ENCODE peak calls at places on chromosome 1, in four cellular contexts. B is T1000, Z is HCT116, R is M059J. U is an unnamed sample.

GRCh38 chr1:194420706-194421105 is 1234.3 kb upstream of the B3GALT2 start:
- DNase-seq in R (no peak), B (no peak), Z (no peak), U (no peak)

GRCh38 chr1:66695121-66695520 is 57.1 kb upstream of the DYNLT5 start:
- DNase-seq in B (no peak), R (no peak), Z (no peak), U (no peak)

GRCh38 chr1:69824932-69825331 is 257.2 kb downstream of the LRRC7 start:
- DNase-seq in B (no peak), Z (no peak), R (peak), U (peak)

GRCh38 chr1:89260575-89261275 is 11.9 kb downstream of the GBP5 start:
- DNase-seq in R (peak), Z (no peak), B (no peak), U (no peak)

GRCh38 chr1:169964206-169964605 is 70.5 kb upstream of the SCYL3 start:
- DNase-seq in R (no peak), Z (no peak), B (no peak), U (no peak)

GRCh38 chr1:197675475-197676324 is 99.6 kb downstream of the DENND1B start:
- DNase-seq in Z (no peak), B (no peak), R (no peak), U (peak)

GRCh38 chr1:75092141-75092540 is 42.0 kb upstream of the LHX8 start:
- DNase-seq in Z (no peak), B (no peak), R (peak), U (no peak)

GRCh38 chr1:89911186-89911976 is 83.5 kb upstream of the ZNF326 start:
- DNase-seq in Z (no peak), B (no peak), R (no peak), U (peak)

GRCh38 chr1:42680921-42681683 is 1.1 kb upstream of the YBX1 start:
- DNase-seq in B (no peak), R (peak), Z (no peak), U (peak)

GRCh38 chr1:16630661-16631247 is 17.4 kb upstream of the NBPF1 start:
- DNase-seq in Z (no peak), R (no peak), B (no peak), U (no peak)

GRCh38 chr1:21598417-21598816 is 70.7 kb downstream of the RAP1GAP start:
- DNase-seq in B (no peak), R (no peak), Z (no peak), U (no peak)

GRCh38 chr1:194289569-194290266 is 1103.3 kb upstream of the B3GALT2 start:
- DNase-seq in B (no peak), Z (no peak), R (no peak), U (no peak)

GRCh38 chr1:201505505-201505893 is 1.4 kb downstream of the CSRP1 start:
- DNase-seq in R (peak), B (no peak), Z (no peak), U (peak)

GRCh38 chr1:46806196-46807020 is 7.6 kb downstream of the CYP4B1 start:
- DNase-seq in B (no peak), Z (no peak), R (no peak), U (peak)

GRCh38 chr1:108830119-108831008 is 26.5 kb downstream of the AKNAD1 start:
- DNase-seq in B (peak), R (peak), Z (peak), U (peak)

GRCh38 chr1:40823971-40824370 is 38.2 kb downstream of the CITED4 start:
- DNase-seq in R (no peak), B (no peak), Z (no peak), U (no peak)

GRCh38 chr1:15100369-15101111 is 53.0 kb upstream of the TMEM51 start:
- DNase-seq in B (no peak), R (peak), Z (peak), U (peak)

GRCh38 chr1:172326171-172326570 is 94.3 kb upstream of the C1orf105 start:
- DNase-seq in B (no peak), R (peak), Z (no peak), U (no peak)

GRCh38 chr1:147541672-147542548 is 609 bp downstream of the BCL9 start:
- DNase-seq in B (no peak), Z (no peak), R (peak), U (peak)

GRCh38 chr1:160862151-160863061 is at the start of gene CD244:
- DNase-seq in B (no peak), R (peak), Z (no peak), U (peak)

GRCh38 chr1:175508320-175509110 is 234.9 kb downstream of the TNR start:
- DNase-seq in B (no peak), R (no peak), Z (no peak), U (no peak)

GRCh38 chr1:185971688-185972087 is 237.5 kb downstream of the HMCN1 start:
- DNase-seq in B (peak), Z (no peak), R (peak), U (peak)

GRCh38 chr1:23129846-23130245 is 38.8 kb downstream of the LUZP1 start:
- DNase-seq in R (peak), Z (no peak), B (no peak), U (no peak)

GRCh38 chr1:72221811-72222210 is 60.5 kb downstream of the NEGR1 start:
- DNase-seq in Z (no peak), B (no peak), R (no peak), U (no peak)

GRCh38 chr1:160746870-160747500 is 7.9 kb downstream of the SLAMF7 start:
- DNase-seq in B (no peak), Z (no peak), R (peak), U (no peak)

GRCh38 chr1:119188926-119189325 is 48.5 kb upstream of the WARS2 start:
- DNase-seq in R (no peak), Z (no peak), B (no peak), U (peak)

GRCh38 chr1:11888206-11888876 is 29.6 kb upstream of the NPPB start:
- DNase-seq in R (no peak), B (no peak), Z (no peak), U (no peak)

GRCh38 chr1:7552402-7552801 is 218.7 kb upstream of the VAMP3 start:
- DNase-seq in Z (no peak), R (peak), B (no peak), U (peak)

GRCh38 chr1:207393610-207394009 is 60.5 kb upstream of the CR2 start:
- DNase-seq in R (peak), Z (peak), B (peak), U (peak)

GRCh38 chr1:53509775-53510174 is 50.6 kb downstream of the DMRTB1 start:
- DNase-seq in B (no peak), Z (no peak), R (no peak), U (no peak)

GRCh38 chr1:56380556-56380955 is 198.8 kb downstream of the PLPP3 start:
- DNase-seq in R (no peak), B (no peak), Z (no peak), U (no peak)

GRCh38 chr1:150764617-150765090 is 924 bp downstream of the CTSS start:
- DNase-seq in B (no peak), Z (no peak), R (peak), U (peak)

GRCh38 chr1:3899776-3900149 is 309 bp downstream of the C1orf174 start:
- DNase-seq in Z (no peak), B (no peak), R (no peak), U (no peak)

GRCh38 chr1:39818482-39818881 is 29.8 kb upstream of the BMP8B start:
- DNase-seq in Z (no peak), B (no peak), R (peak), U (no peak)

GRCh38 chr1:13828454-13829151 is 128.6 kb downstream of the PRDM2 start:
- DNase-seq in R (peak), B (no peak), Z (peak), U (peak)

GRCh38 chr1:74161494-74161893 is 36.5 kb downstream of the LRRIQ3 start:
- DNase-seq in Z (no peak), B (no peak), R (peak), U (no peak)

GRCh38 chr1:172603816-172604215 is 55.1 kb upstream of the FASLG start:
- DNase-seq in B (no peak), R (no peak), Z (no peak), U (no peak)

U was measured in cardiac fibroblast.